ENCODE peak calls at places on chromosomes 11 and 22, in ten cellular contexts. C, A, F, N, O, T, H, L, D and I are unnamed samples.

GRCh38 chr11:34631737-34632104 is 10.8 kb downstream of the EHF start:
- DNase-seq in C (no peak), A (no peak), F (no peak), N (no peak), O (no peak), T (no peak), H (no peak), L (no peak), D (no peak), I (no peak)

GRCh38 chr22:37219534-37219933 is 7.3 kb upstream of the SSTR3 start:
- DNase-seq in C (no peak), A (no peak), F (no peak), N (no peak), O (no peak), T (no peak), H (no peak), L (no peak), D (no peak), I (no peak)

GRCh38 chr11:27205269-27205668 is 157.7 kb downstream of the CCDC34 start:
- DNase-seq in C (no peak), A (no peak), F (no peak), N (no peak), O (no peak), T (no peak), H (no peak), L (peak; percentile 85), D (no peak), I (no peak)

GRCh38 chr11:102990145-102990544 is 34.6 kb upstream of the MMP13 start:
- DNase-seq in C (peak; percentile 26), A (no peak), F (no peak), N (no peak), O (no peak), T (no peak), H (no peak), L (no peak), D (no peak), I (no peak)

GRCh38 chr11:61364012-61364396 is 1.8 kb downstream of the TMEM138 start:
- DNase-seq in C (no peak), A (no peak), F (no peak), N (no peak), O (no peak), T (no peak), H (no peak), L (no peak), D (no peak), I (no peak)

GRCh38 chr22:19995611-19996339 is 20.8 kb downstream of the ARVCF start:
- DNase-seq in C (no peak), A (peak; percentile 14), F (no peak), N (no peak), O (no peak), T (no peak), H (no peak), L (no peak), D (peak; percentile 84), I (no peak)

GRCh38 chr11:76861490-76861953 is 804 bp downstream of the ACER3 start:
- DNase-seq in C (no peak), A (no peak), F (no peak), N (no peak), O (no peak), T (peak; percentile 26), H (no peak), L (no peak), D (no peak), I (no peak)

GRCh38 chr11:97237151-97237550 is 847.3 kb downstream of the JRKL start:
- DNase-seq in C (no peak), A (no peak), F (no peak), N (no peak), O (no peak), T (no peak), H (no peak), L (no peak), D (no peak), I (no peak)

GRCh38 chr11:61815790-61816735 is 740 bp downstream of the FADS1 start:
- DNase-seq in C (peak; percentile 60), A (no peak), F (peak; percentile 79), N (peak; percentile 84), O (peak; percentile 52), T (peak; percentile 72), H (peak; percentile 77), L (peak; percentile 79), D (peak; percentile 85), I (peak; percentile 74)

GRCh38 chr22:18987765-18988164 is 51.7 kb upstream of the PRODH start:
- DNase-seq in C (no peak), A (no peak), F (no peak), N (peak; percentile 77), O (no peak), T (no peak), H (peak; percentile 45), L (no peak), D (peak; percentile 6), I (peak; percentile 64)
- TF ChIP-seq CTCF in C (peak; percentile 25), A (peak; percentile 54), F (no peak), N (peak; percentile 71), O (peak; percentile 25), T (no peak), H (peak; percentile 49), L (peak; percentile 12), D (peak; percentile 51), I (peak; percentile 29)

DNA sequence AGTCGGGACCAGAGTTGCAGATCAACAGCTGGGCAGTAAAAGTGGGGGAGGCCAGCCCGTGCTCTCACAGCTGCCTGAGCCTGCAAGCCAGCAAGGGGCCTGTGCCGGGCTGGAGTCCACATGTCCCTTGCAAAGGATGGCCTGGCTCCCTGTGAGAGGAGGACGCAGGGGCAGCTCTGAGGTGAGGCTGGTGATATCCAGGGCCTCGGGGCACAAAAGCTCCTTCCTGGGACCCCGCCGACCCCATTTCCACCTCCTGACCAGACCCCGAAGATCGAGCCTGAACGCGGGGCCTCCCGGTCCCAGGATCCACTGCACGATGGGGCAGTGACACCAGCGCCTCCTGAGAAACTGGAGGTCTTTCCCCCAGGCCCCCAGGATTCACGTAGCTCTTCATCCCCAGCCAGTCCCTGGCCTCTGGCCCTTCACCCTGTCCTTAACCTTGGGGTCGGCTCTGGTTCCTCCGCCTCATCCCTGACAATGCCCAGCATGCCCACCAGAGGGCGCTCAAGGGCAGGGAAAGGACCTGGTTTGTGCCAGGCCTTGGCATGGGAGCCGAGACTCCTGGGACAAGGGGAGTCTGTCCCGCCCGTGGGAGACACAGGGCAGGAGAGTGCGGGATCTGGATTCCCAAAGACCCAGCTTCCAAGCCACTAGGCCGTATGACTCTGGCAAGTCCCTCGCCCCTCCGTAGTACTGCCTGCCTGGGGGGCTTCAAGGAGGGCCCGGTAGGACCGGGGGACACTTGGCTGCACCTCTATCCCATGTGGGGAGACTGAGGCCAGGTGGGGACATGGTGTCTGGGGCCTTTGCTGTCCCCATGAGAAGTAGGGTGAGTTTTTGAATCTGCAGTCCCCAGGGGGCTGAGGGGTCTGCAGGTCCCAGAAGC is 17.8 kb upstream of the WNT7B start:
- DNase-seq in C (peak; percentile 44), A (no peak), F (peak; percentile 87), N (peak; percentile 87), O (peak; percentile 83), T (peak; percentile 79), H (peak; percentile 91), L (peak; percentile 49), D (peak; percentile 74), I (peak; percentile 82)
- TF ChIP-seq CTCF in C (peak; percentile 96), A (peak; percentile 95), F (peak; percentile 98), N (peak; percentile 98), O (peak; percentile 98), T (peak; percentile 88), H (peak; percentile 99), L (peak; percentile 75), D (peak; percentile 93), I (peak; percentile 97)

GRCh38 chr11:73087730-73088129 is 54.4 kb downstream of the FCHSD2 start:
- DNase-seq in C (peak; percentile 53), A (no peak), F (no peak), N (no peak), O (no peak), T (no peak), H (no peak), L (no peak), D (peak; percentile 45), I (no peak)

GRCh38 chr11:73085189-73085875 is 56.8 kb downstream of the FCHSD2 start:
- DNase-seq in C (peak; percentile 63), A (no peak), F (no peak), N (no peak), O (no peak), T (no peak), H (no peak), L (peak; percentile 59), D (peak; percentile 19), I (no peak)
- TF ChIP-seq CTCF in C (no peak), A (no peak), F (no peak), N (no peak), O (no peak), T (no peak), H (no peak), L (no peak), D (no peak), I (no peak)

DNA sequence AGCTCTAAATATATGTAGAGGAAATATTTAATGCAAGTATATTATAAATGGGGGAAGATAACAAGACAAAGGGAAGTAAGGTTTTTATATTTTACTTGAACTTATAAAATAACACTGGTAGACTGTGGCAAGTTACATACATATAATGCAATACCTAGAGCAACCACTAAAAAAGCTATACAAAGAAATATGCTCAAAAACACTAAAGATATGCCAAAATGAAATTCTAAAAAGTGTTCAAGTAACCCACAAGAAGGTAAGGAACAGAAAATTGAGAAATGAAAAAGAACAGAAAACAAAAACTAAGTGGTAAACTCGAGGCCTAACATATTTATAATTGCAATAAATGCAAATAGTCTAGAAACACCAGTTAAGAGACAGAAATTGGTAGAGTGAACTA is 32.5 kb downstream of the BTG4 start:
- DNase-seq in C (no peak), A (no peak), F (no peak), N (no peak), O (no peak), T (no peak), H (no peak), L (no peak), D (no peak), I (no peak)
- TF ChIP-seq CTCF in C (no peak), A (no peak), F (no peak), N (peak; percentile 27), O (peak; percentile 7), T (no peak), H (peak; percentile 61), L (no peak), D (no peak), I (no peak)

DNA sequence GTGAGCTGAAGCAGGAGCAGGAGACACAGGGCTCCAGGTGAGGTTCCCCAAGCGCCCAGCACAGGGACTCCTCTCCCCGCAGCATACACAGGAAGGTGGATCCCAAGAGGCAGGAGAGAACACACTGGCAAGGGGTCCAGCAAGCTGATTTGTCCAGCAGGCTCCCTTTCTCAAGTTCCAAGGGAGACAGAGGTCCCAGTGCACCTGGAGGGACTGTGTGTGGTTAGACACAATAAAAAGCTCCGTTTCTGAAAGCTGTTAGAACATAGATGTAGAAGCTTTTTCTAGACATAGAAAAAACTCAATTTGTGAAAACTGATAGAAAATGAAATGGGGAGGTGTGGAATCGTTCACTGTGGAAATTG is 1.8 kb downstream of the CALCB start:
- DNase-seq in C (no peak), A (no peak), F (no peak), N (no peak), O (no peak), T (no peak), H (no peak), L (no peak), D (no peak), I (no peak)
- TF ChIP-seq CTCF in C (no peak), A (no peak), F (no peak), N (no peak), O (no peak), T (no peak), H (peak; percentile 36), L (no peak), D (no peak), I (no peak)

GRCh38 chr11:66860449-66860831 is 3.6 kb downstream of the LRFN4 start:
- DNase-seq in C (no peak), A (no peak), F (no peak), N (peak; percentile 65), O (no peak), T (peak; percentile 22), H (no peak), L (peak; percentile 48), D (no peak), I (no peak)
- TF ChIP-seq CTCF in C (no peak), A (no peak), F (no peak), N (peak; percentile 21), O (no peak), T (no peak), H (no peak), L (no peak), D (no peak), I (no peak)